ENCODE peak calls at places on chromosomes 12 and 14, in four cellular contexts. M is lung, F is fibroblast of the conjunctiva, T is Daoy. Y is an unnamed sample.

GRCh38 chr14:91241848-91242247 is 2.7 kb downstream of the GPR68 start:
- DNase-seq in M (no peak), F (no peak), T (no peak), Y (no peak)

GRCh38 chr14:49897965-49898364 is 5.1 kb downstream of the ARF6 start:
- DNase-seq in F (no peak), T (no peak), M (no peak), Y (no peak)

GRCh38 chr12:25502071-25502555 is 51.0 kb downstream of the LMNTD1 start:
- DNase-seq in T (no peak), F (no peak), M (no peak), Y (no peak)

GRCh38 chr14:71588028-71588427 is 344.2 kb upstream of the RGS6 start:
- DNase-seq in M (no peak), F (no peak), T (peak), Y (no peak)

GRCh38 chr14:105879867-105880561 is 353.6 kb downstream of the TMEM121 start:
- DNase-seq in M (no peak), T (no peak), F (no peak), Y (no peak)

GRCh38 chr12:67377021-67377420 is 107.9 kb downstream of the CAND1 start:
- DNase-seq in T (no peak), M (no peak), F (no peak), Y (no peak)

GRCh38 chr14:90545966-90546751 is 149.3 kb downstream of the CALM1 start:
- DNase-seq in M (no peak), F (no peak), T (no peak), Y (no peak)

GRCh38 chr12:46264057-46264456 is 4.8 kb downstream of the SLC38A1 start:
- DNase-seq in M (no peak), F (no peak), T (no peak), Y (no peak)

GRCh38 chr14:52596320-52596719 is 43.7 kb downstream of the GPR137C start:
- DNase-seq in F (no peak), T (no peak), M (no peak), Y (no peak)

GRCh38 chr12:69343357-69343756 is 4.8 kb upstream of the LYZ start:
- DNase-seq in M (no peak), F (no peak), T (no peak), Y (no peak)

GRCh38 chr14:51484491-51484890 is 167.2 kb upstream of the FRMD6 start:
- DNase-seq in F (no peak), T (no peak), M (no peak), Y (no peak)

GRCh38 chr12:11833174-11833895 is 183.9 kb downstream of the ETV6 start:
- DNase-seq in F (no peak), T (no peak), M (no peak), Y (no peak)

GRCh38 chr14:21241218-21241819 is 27.9 kb downstream of the HNRNPC start:
- DNase-seq in M (no peak), T (no peak), F (peak), Y (peak)

GRCh38 chr12:7995266-7995963 is 37.1 kb upstream of the FOXJ2 start:
- DNase-seq in T (peak), F (peak), M (peak), Y (peak)

GRCh38 chr14:32542507-32542906 is 213.4 kb downstream of the AKAP6 start:
- DNase-seq in F (no peak), T (peak), M (no peak), Y (no peak)

GRCh38 chr12:84973026-84973425 is 60.4 kb upstream of the SLC6A15 start:
- DNase-seq in T (no peak), F (no peak), M (no peak), Y (no peak)

GRCh38 chr14:24954037-24954696 is 95.8 kb downstream of the STXBP6 start:
- DNase-seq in F (no peak), T (no peak), M (no peak), Y (no peak)

GRCh38 chr12:80218925-80219714 is 119.8 kb downstream of the OTOGL start:
- DNase-seq in M (no peak), F (no peak), T (no peak), Y (no peak)

GRCh38 chr14:99574099-99574880 is 29.7 kb downstream of the CCDC85C start:
- DNase-seq in T (peak), F (no peak), M (peak), Y (peak)

GRCh38 chr12:123973552-123974341 is 732 bp downstream of the ZNF664 start:
- DNase-seq in T (peak), F (no peak), M (peak), Y (no peak)

GRCh38 chr14:52769889-52770288 is 21.5 kb downstream of the GNPNAT1 start:
- DNase-seq in T (no peak), M (no peak), F (no peak), Y (no peak)

GRCh38 chr14:28406181-28406580 is 360.4 kb upstream of the FOXG1 start:
- DNase-seq in M (no peak), T (peak), F (no peak), Y (no peak)

GRCh38 chr12:6921996-6922935 is 5.5 kb upstream of the ATN1 start:
- DNase-seq in M (no peak), F (no peak), T (no peak), Y (no peak)

GRCh38 chr14:104138098-104138890 is at the start of gene KIF26A:
- DNase-seq in T (peak), F (no peak), M (no peak), Y (no peak)

GRCh38 chr14:66009104-66009503 is 477.1 kb upstream of the CCDC196 start:
- DNase-seq in M (no peak), T (peak), F (peak), Y (no peak)